ENCODE peak calls at places on chromosome 5, in eight cellular contexts. One of them, this sample, is unnamed.

GRCh38 chr5:154301726-154302125 is 111.2 kb downstream of the GALNT10 start:
- DNase-seq in nucleus accumbens: peak
- DNase-seq in EL: no peak
- DNase-seq in posterior vena cava: no peak
- DNase-seq in SW 1271: no peak
- DNase-seq in iPS-NIHi11: no peak
- DNase-seq in keratinocyte: no peak
- DNase-seq in stimulated activated CD4-positive, alpha-beta T cell treated with anti-CD3 and anti-CD28 coated beads, Interleukin-12 subunit alpha, Interleukin-12 subunit beta, amount 100 ng/mL, for 48 hours: no peak
- DNase-seq in this sample: no peak

GRCh38 chr5:138068742-138069375 is 15.0 kb upstream of the WNT8A start:
- DNase-seq in nucleus accumbens: peak
- DNase-seq in EL: peak
- DNase-seq in posterior vena cava: peak
- DNase-seq in SW 1271: peak
- DNase-seq in iPS-NIHi11: peak
- DNase-seq in keratinocyte: peak
- DNase-seq in stimulated activated CD4-positive, alpha-beta T cell treated with anti-CD3 and anti-CD28 coated beads, Interleukin-12 subunit alpha, Interleukin-12 subunit beta, amount 100 ng/mL, for 48 hours: peak
- DNase-seq in this sample: peak

GRCh38 chr5:93607367-93608258 is 24.6 kb downstream of the NR2F1 start:
- DNase-seq in nucleus accumbens: no peak
- DNase-seq in EL: peak
- DNase-seq in posterior vena cava: no peak
- DNase-seq in SW 1271: peak
- DNase-seq in iPS-NIHi11: peak
- DNase-seq in keratinocyte: no peak
- DNase-seq in stimulated activated CD4-positive, alpha-beta T cell treated with anti-CD3 and anti-CD28 coated beads, Interleukin-12 subunit alpha, Interleukin-12 subunit beta, amount 100 ng/mL, for 48 hours: no peak
- DNase-seq in this sample: peak

GRCh38 chr5:147369742-147370374 is 135.0 kb downstream of the STK32A start:
- DNase-seq in nucleus accumbens: no peak
- DNase-seq in EL: no peak
- DNase-seq in posterior vena cava: no peak
- DNase-seq in SW 1271: peak
- DNase-seq in iPS-NIHi11: no peak
- DNase-seq in keratinocyte: no peak
- DNase-seq in stimulated activated CD4-positive, alpha-beta T cell treated with anti-CD3 and anti-CD28 coated beads, Interleukin-12 subunit alpha, Interleukin-12 subunit beta, amount 100 ng/mL, for 48 hours: no peak
- DNase-seq in this sample: peak

GRCh38 chr5:159324097-159324760 is 6.1 kb downstream of the IL12B start:
- DNase-seq in nucleus accumbens: no peak
- DNase-seq in EL: peak
- DNase-seq in posterior vena cava: no peak
- DNase-seq in SW 1271: no peak
- DNase-seq in iPS-NIHi11: no peak
- DNase-seq in keratinocyte: no peak
- DNase-seq in stimulated activated CD4-positive, alpha-beta T cell treated with anti-CD3 and anti-CD28 coated beads, Interleukin-12 subunit alpha, Interleukin-12 subunit beta, amount 100 ng/mL, for 48 hours: no peak
- DNase-seq in this sample: peak

GRCh38 chr5:124310453-124310852 is 436.0 kb downstream of the ZNF608 start:
- DNase-seq in nucleus accumbens: no peak
- DNase-seq in EL: no peak
- DNase-seq in posterior vena cava: no peak
- DNase-seq in SW 1271: no peak
- DNase-seq in iPS-NIHi11: no peak
- DNase-seq in keratinocyte: no peak
- DNase-seq in stimulated activated CD4-positive, alpha-beta T cell treated with anti-CD3 and anti-CD28 coated beads, Interleukin-12 subunit alpha, Interleukin-12 subunit beta, amount 100 ng/mL, for 48 hours: no peak
- DNase-seq in this sample: peak

GRCh38 chr5:142569905-142570304 is 116.0 kb downstream of the FGF1 start:
- DNase-seq in nucleus accumbens: no peak
- DNase-seq in EL: no peak
- DNase-seq in posterior vena cava: no peak
- DNase-seq in SW 1271: no peak
- DNase-seq in iPS-NIHi11: no peak
- DNase-seq in keratinocyte: no peak
- DNase-seq in stimulated activated CD4-positive, alpha-beta T cell treated with anti-CD3 and anti-CD28 coated beads, Interleukin-12 subunit alpha, Interleukin-12 subunit beta, amount 100 ng/mL, for 48 hours: no peak
- DNase-seq in this sample: no peak

GRCh38 chr5:169788168-169788567 is 151.1 kb downstream of the DOCK2 start:
- DNase-seq in nucleus accumbens: no peak
- DNase-seq in EL: peak
- DNase-seq in posterior vena cava: no peak
- DNase-seq in SW 1271: peak
- DNase-seq in iPS-NIHi11: no peak
- DNase-seq in keratinocyte: peak
- DNase-seq in stimulated activated CD4-positive, alpha-beta T cell treated with anti-CD3 and anti-CD28 coated beads, Interleukin-12 subunit alpha, Interleukin-12 subunit beta, amount 100 ng/mL, for 48 hours: no peak
- DNase-seq in this sample: peak

GRCh38 chr5:8827701-8828100 is 718.2 kb downstream of the SEMA5A start:
- DNase-seq in nucleus accumbens: no peak
- DNase-seq in EL: no peak
- DNase-seq in posterior vena cava: no peak
- DNase-seq in SW 1271: no peak
- DNase-seq in iPS-NIHi11: no peak
- DNase-seq in keratinocyte: no peak
- DNase-seq in stimulated activated CD4-positive, alpha-beta T cell treated with anti-CD3 and anti-CD28 coated beads, Interleukin-12 subunit alpha, Interleukin-12 subunit beta, amount 100 ng/mL, for 48 hours: no peak
- DNase-seq in this sample: no peak

GRCh38 chr5:151040211-151040747 is 19.9 kb downstream of the GPX3 start:
- DNase-seq in nucleus accumbens: no peak
- DNase-seq in EL: no peak
- DNase-seq in posterior vena cava: no peak
- DNase-seq in SW 1271: peak
- DNase-seq in iPS-NIHi11: no peak
- DNase-seq in keratinocyte: peak
- DNase-seq in stimulated activated CD4-positive, alpha-beta T cell treated with anti-CD3 and anti-CD28 coated beads, Interleukin-12 subunit alpha, Interleukin-12 subunit beta, amount 100 ng/mL, for 48 hours: no peak
- DNase-seq in this sample: no peak

GRCh38 chr5:160036243-160036642 is 27.3 kb downstream of the TTC1 start:
- DNase-seq in nucleus accumbens: no peak
- DNase-seq in EL: no peak
- DNase-seq in posterior vena cava: no peak
- DNase-seq in SW 1271: no peak
- DNase-seq in iPS-NIHi11: no peak
- DNase-seq in keratinocyte: no peak
- DNase-seq in stimulated activated CD4-positive, alpha-beta T cell treated with anti-CD3 and anti-CD28 coated beads, Interleukin-12 subunit alpha, Interleukin-12 subunit beta, amount 100 ng/mL, for 48 hours: no peak
- DNase-seq in this sample: no peak

GRCh38 chr5:422323-423232 is 20.4 kb upstream of the EXOC3 start:
- DNase-seq in nucleus accumbens: no peak
- DNase-seq in EL: no peak
- DNase-seq in posterior vena cava: peak
- DNase-seq in SW 1271: no peak
- DNase-seq in iPS-NIHi11: no peak
- DNase-seq in keratinocyte: no peak
- DNase-seq in stimulated activated CD4-positive, alpha-beta T cell treated with anti-CD3 and anti-CD28 coated beads, Interleukin-12 subunit alpha, Interleukin-12 subunit beta, amount 100 ng/mL, for 48 hours: no peak
- DNase-seq in this sample: no peak

GRCh38 chr5:102385365-102385764 is 89.3 kb upstream of the SLCO4C1 start:
- DNase-seq in nucleus accumbens: no peak
- DNase-seq in EL: no peak
- DNase-seq in posterior vena cava: no peak
- DNase-seq in SW 1271: no peak
- DNase-seq in iPS-NIHi11: no peak
- DNase-seq in keratinocyte: no peak
- DNase-seq in stimulated activated CD4-positive, alpha-beta T cell treated with anti-CD3 and anti-CD28 coated beads, Interleukin-12 subunit alpha, Interleukin-12 subunit beta, amount 100 ng/mL, for 48 hours: no peak
- DNase-seq in this sample: no peak

GRCh38 chr5:89260254-89260653 is 377.3 kb upstream of the MEF2C start:
- DNase-seq in nucleus accumbens: no peak
- DNase-seq in EL: no peak
- DNase-seq in posterior vena cava: no peak
- DNase-seq in SW 1271: no peak
- DNase-seq in iPS-NIHi11: no peak
- DNase-seq in keratinocyte: no peak
- DNase-seq in stimulated activated CD4-positive, alpha-beta T cell treated with anti-CD3 and anti-CD28 coated beads, Interleukin-12 subunit alpha, Interleukin-12 subunit beta, amount 100 ng/mL, for 48 hours: no peak
- DNase-seq in this sample: no peak

This sample was measured in astrocyte of the hippocampus.